ENCODE peak calls at places on chromosomes 7 and 10, in nine cellular contexts. One of them, this sample, is unnamed.
A peak's percentile ranks its signal among the peaks of the same experiment; 100 is the strongest.

GRCh38 chr7:140417456-140418155 is 13.7 kb downstream of the RAB19 start:
- ATAC-seq in PC-3: no peak
- ATAC-seq in activated CD8-positive, alpha-beta T cell treated with anti-CD3 and anti-CD28 coated beads for 36 hours: peak; percentile 62
- ATAC-seq in foreskin keratinocyte: no peak
- ATAC-seq in RWPE2: no peak
- ATAC-seq in left ventricle myocardium superior: no peak
- ATAC-seq in stimulated activated naive CD8-positive, alpha-beta T cell treated with anti-CD3 and anti-CD28 coated beads, Interleukin-15, Interleukin-2, amounts not matched to agents 100 U/mL and 50 U/mL, for 24 hours: no peak
- ATAC-seq in activated naive CD8-positive, alpha-beta T cell treated with anti-CD3 and anti-CD28 coated beads, Interleukin-2, amount 10 ng/mL, durations not matched to agents 7 days and 5 days: peak; percentile 91
- ATAC-seq in CD4-positive, CD25-positive, alpha-beta regulatory T cell: peak; percentile 68
- ATAC-seq in this sample: peak; percentile 20

GRCh38 chr10:33333260-33334169 is 952 bp downstream of the NRP1 start:
- ATAC-seq in RWPE2: no peak
- ATAC-seq in CD4-positive, CD25-positive, alpha-beta regulatory T cell: no peak
- ATAC-seq in foreskin keratinocyte: no peak
- ATAC-seq in activated naive CD8-positive, alpha-beta T cell treated with anti-CD3 and anti-CD28 coated beads, Interleukin-2, amount 10 ng/mL, durations not matched to agents 7 days and 5 days: peak; percentile 64
- ATAC-seq in stimulated activated naive CD8-positive, alpha-beta T cell treated with anti-CD3 and anti-CD28 coated beads, Interleukin-15, Interleukin-2, amounts not matched to agents 100 U/mL and 50 U/mL, for 24 hours: no peak
- ATAC-seq in PC-3: no peak
- ATAC-seq in activated CD8-positive, alpha-beta T cell treated with anti-CD3 and anti-CD28 coated beads for 36 hours: peak; percentile 55
- ATAC-seq in left ventricle myocardium superior: no peak
- ATAC-seq in this sample: no peak

GRCh38 chr10:86802709-86803108 is 46.3 kb downstream of the BMPR1A start:
- ATAC-seq in PC-3: no peak
- ATAC-seq in CD4-positive, CD25-positive, alpha-beta regulatory T cell: no peak
- ATAC-seq in RWPE2: no peak
- ATAC-seq in stimulated activated naive CD8-positive, alpha-beta T cell treated with anti-CD3 and anti-CD28 coated beads, Interleukin-15, Interleukin-2, amounts not matched to agents 100 U/mL and 50 U/mL, for 24 hours: no peak
- ATAC-seq in left ventricle myocardium superior: no peak
- ATAC-seq in foreskin keratinocyte: no peak
- ATAC-seq in activated CD8-positive, alpha-beta T cell treated with anti-CD3 and anti-CD28 coated beads for 36 hours: no peak
- ATAC-seq in activated naive CD8-positive, alpha-beta T cell treated with anti-CD3 and anti-CD28 coated beads, Interleukin-2, amount 10 ng/mL, durations not matched to agents 7 days and 5 days: no peak
- ATAC-seq in this sample: no peak

GRCh38 chr7:104943502-104944343 is 70.3 kb upstream of the KMT2E start:
- ATAC-seq in activated CD8-positive, alpha-beta T cell treated with anti-CD3 and anti-CD28 coated beads for 36 hours: peak; percentile 57
- ATAC-seq in PC-3: no peak
- ATAC-seq in foreskin keratinocyte: peak; percentile 5
- ATAC-seq in RWPE2: no peak
- ATAC-seq in left ventricle myocardium superior: peak; percentile 42
- ATAC-seq in CD4-positive, CD25-positive, alpha-beta regulatory T cell: peak; percentile 45
- ATAC-seq in activated naive CD8-positive, alpha-beta T cell treated with anti-CD3 and anti-CD28 coated beads, Interleukin-2, amount 10 ng/mL, durations not matched to agents 7 days and 5 days: peak; percentile 56
- ATAC-seq in stimulated activated naive CD8-positive, alpha-beta T cell treated with anti-CD3 and anti-CD28 coated beads, Interleukin-15, Interleukin-2, amounts not matched to agents 100 U/mL and 50 U/mL, for 24 hours: peak; percentile 72
- ATAC-seq in this sample: peak; percentile 71

GRCh38 chr10:119323085-119323670 is 115.8 kb downstream of the GRK5 start:
- ATAC-seq in PC-3: no peak
- ATAC-seq in activated naive CD8-positive, alpha-beta T cell treated with anti-CD3 and anti-CD28 coated beads, Interleukin-2, amount 10 ng/mL, durations not matched to agents 7 days and 5 days: no peak
- ATAC-seq in foreskin keratinocyte: no peak
- ATAC-seq in RWPE2: no peak
- ATAC-seq in CD4-positive, CD25-positive, alpha-beta regulatory T cell: no peak
- ATAC-seq in activated CD8-positive, alpha-beta T cell treated with anti-CD3 and anti-CD28 coated beads for 36 hours: no peak
- ATAC-seq in left ventricle myocardium superior: no peak
- ATAC-seq in stimulated activated naive CD8-positive, alpha-beta T cell treated with anti-CD3 and anti-CD28 coated beads, Interleukin-15, Interleukin-2, amounts not matched to agents 100 U/mL and 50 U/mL, for 24 hours: no peak
- ATAC-seq in this sample: no peak

GRCh38 chr7:22219739-22220493 is 137.0 kb downstream of the RAPGEF5 start:
- ATAC-seq in RWPE2: no peak
- ATAC-seq in foreskin keratinocyte: no peak
- ATAC-seq in activated naive CD8-positive, alpha-beta T cell treated with anti-CD3 and anti-CD28 coated beads, Interleukin-2, amount 10 ng/mL, durations not matched to agents 7 days and 5 days: no peak
- ATAC-seq in stimulated activated naive CD8-positive, alpha-beta T cell treated with anti-CD3 and anti-CD28 coated beads, Interleukin-15, Interleukin-2, amounts not matched to agents 100 U/mL and 50 U/mL, for 24 hours: no peak
- ATAC-seq in CD4-positive, CD25-positive, alpha-beta regulatory T cell: no peak
- ATAC-seq in PC-3: no peak
- ATAC-seq in left ventricle myocardium superior: peak; percentile 79
- ATAC-seq in activated CD8-positive, alpha-beta T cell treated with anti-CD3 and anti-CD28 coated beads for 36 hours: no peak
- ATAC-seq in this sample: no peak

GRCh38 chr10:127918570-127918969 is 11.7 kb downstream of the PTPRE start:
- ATAC-seq in PC-3: no peak
- ATAC-seq in RWPE2: no peak
- ATAC-seq in foreskin keratinocyte: no peak
- ATAC-seq in activated CD8-positive, alpha-beta T cell treated with anti-CD3 and anti-CD28 coated beads for 36 hours: no peak
- ATAC-seq in CD4-positive, CD25-positive, alpha-beta regulatory T cell: no peak
- ATAC-seq in left ventricle myocardium superior: no peak
- ATAC-seq in activated naive CD8-positive, alpha-beta T cell treated with anti-CD3 and anti-CD28 coated beads, Interleukin-2, amount 10 ng/mL, durations not matched to agents 7 days and 5 days: no peak
- ATAC-seq in stimulated activated naive CD8-positive, alpha-beta T cell treated with anti-CD3 and anti-CD28 coated beads, Interleukin-15, Interleukin-2, amounts not matched to agents 100 U/mL and 50 U/mL, for 24 hours: no peak
- ATAC-seq in this sample: no peak

GRCh38 chr7:14739496-14740185 is 162.9 kb downstream of the DGKB start:
- ATAC-seq in left ventricle myocardium superior: no peak
- ATAC-seq in PC-3: no peak
- ATAC-seq in CD4-positive, CD25-positive, alpha-beta regulatory T cell: no peak
- ATAC-seq in stimulated activated naive CD8-positive, alpha-beta T cell treated with anti-CD3 and anti-CD28 coated beads, Interleukin-15, Interleukin-2, amounts not matched to agents 100 U/mL and 50 U/mL, for 24 hours: no peak
- ATAC-seq in foreskin keratinocyte: no peak
- ATAC-seq in activated naive CD8-positive, alpha-beta T cell treated with anti-CD3 and anti-CD28 coated beads, Interleukin-2, amount 10 ng/mL, durations not matched to agents 7 days and 5 days: no peak
- ATAC-seq in activated CD8-positive, alpha-beta T cell treated with anti-CD3 and anti-CD28 coated beads for 36 hours: no peak
- ATAC-seq in RWPE2: no peak
- ATAC-seq in this sample: no peak

GRCh38 chr7:93060025-93060424 is 57.8 kb downstream of the SAMD9 start:
- ATAC-seq in CD4-positive, CD25-positive, alpha-beta regulatory T cell: no peak
- ATAC-seq in activated naive CD8-positive, alpha-beta T cell treated with anti-CD3 and anti-CD28 coated beads, Interleukin-2, amount 10 ng/mL, durations not matched to agents 7 days and 5 days: no peak
- ATAC-seq in stimulated activated naive CD8-positive, alpha-beta T cell treated with anti-CD3 and anti-CD28 coated beads, Interleukin-15, Interleukin-2, amounts not matched to agents 100 U/mL and 50 U/mL, for 24 hours: no peak
- ATAC-seq in left ventricle myocardium superior: no peak
- ATAC-seq in PC-3: no peak
- ATAC-seq in activated CD8-positive, alpha-beta T cell treated with anti-CD3 and anti-CD28 coated beads for 36 hours: no peak
- ATAC-seq in foreskin keratinocyte: no peak
- ATAC-seq in RWPE2: no peak
- ATAC-seq in this sample: no peak

GRCh38 chr10:96259884-96260511 is 11.4 kb downstream of the BLNK start:
- ATAC-seq in activated naive CD8-positive, alpha-beta T cell treated with anti-CD3 and anti-CD28 coated beads, Interleukin-2, amount 10 ng/mL, durations not matched to agents 7 days and 5 days: no peak
- ATAC-seq in activated CD8-positive, alpha-beta T cell treated with anti-CD3 and anti-CD28 coated beads for 36 hours: no peak
- ATAC-seq in stimulated activated naive CD8-positive, alpha-beta T cell treated with anti-CD3 and anti-CD28 coated beads, Interleukin-15, Interleukin-2, amounts not matched to agents 100 U/mL and 50 U/mL, for 24 hours: no peak
- ATAC-seq in CD4-positive, CD25-positive, alpha-beta regulatory T cell: no peak
- ATAC-seq in left ventricle myocardium superior: peak; percentile 83
- ATAC-seq in RWPE2: no peak
- ATAC-seq in PC-3: no peak
- ATAC-seq in foreskin keratinocyte: no peak
- ATAC-seq in this sample: no peak

GRCh38 chr7:7765422-7765821 is 47.0 kb upstream of the RPA3 start:
- ATAC-seq in RWPE2: peak; percentile 77
- ATAC-seq in PC-3: peak; percentile 58
- ATAC-seq in activated CD8-positive, alpha-beta T cell treated with anti-CD3 and anti-CD28 coated beads for 36 hours: no peak
- ATAC-seq in CD4-positive, CD25-positive, alpha-beta regulatory T cell: no peak
- ATAC-seq in activated naive CD8-positive, alpha-beta T cell treated with anti-CD3 and anti-CD28 coated beads, Interleukin-2, amount 10 ng/mL, durations not matched to agents 7 days and 5 days: no peak
- ATAC-seq in left ventricle myocardium superior: no peak
- ATAC-seq in stimulated activated naive CD8-positive, alpha-beta T cell treated with anti-CD3 and anti-CD28 coated beads, Interleukin-15, Interleukin-2, amounts not matched to agents 100 U/mL and 50 U/mL, for 24 hours: no peak
- ATAC-seq in foreskin keratinocyte: peak; percentile 50
- ATAC-seq in this sample: no peak

GRCh38 chr10:108789911-108790310 is 1133.4 kb downstream of the XPNPEP1 start:
- ATAC-seq in foreskin keratinocyte: peak; percentile 87
- ATAC-seq in left ventricle myocardium superior: no peak
- ATAC-seq in stimulated activated naive CD8-positive, alpha-beta T cell treated with anti-CD3 and anti-CD28 coated beads, Interleukin-15, Interleukin-2, amounts not matched to agents 100 U/mL and 50 U/mL, for 24 hours: no peak
- ATAC-seq in PC-3: peak; percentile 78
- ATAC-seq in CD4-positive, CD25-positive, alpha-beta regulatory T cell: no peak
- ATAC-seq in RWPE2: peak; percentile 95
- ATAC-seq in activated CD8-positive, alpha-beta T cell treated with anti-CD3 and anti-CD28 coated beads for 36 hours: no peak
- ATAC-seq in activated naive CD8-positive, alpha-beta T cell treated with anti-CD3 and anti-CD28 coated beads, Interleukin-2, amount 10 ng/mL, durations not matched to agents 7 days and 5 days: no peak
- ATAC-seq in this sample: peak; percentile 70

GRCh38 chr7:83588602-83589240 is 60.2 kb downstream of the SEMA3E start:
- ATAC-seq in RWPE2: peak; percentile 58
- ATAC-seq in left ventricle myocardium superior: no peak
- ATAC-seq in activated naive CD8-positive, alpha-beta T cell treated with anti-CD3 and anti-CD28 coated beads, Interleukin-2, amount 10 ng/mL, durations not matched to agents 7 days and 5 days: no peak
- ATAC-seq in stimulated activated naive CD8-positive, alpha-beta T cell treated with anti-CD3 and anti-CD28 coated beads, Interleukin-15, Interleukin-2, amounts not matched to agents 100 U/mL and 50 U/mL, for 24 hours: no peak
- ATAC-seq in PC-3: peak; percentile 98
- ATAC-seq in activated CD8-positive, alpha-beta T cell treated with anti-CD3 and anti-CD28 coated beads for 36 hours: no peak
- ATAC-seq in CD4-positive, CD25-positive, alpha-beta regulatory T cell: no peak
- ATAC-seq in foreskin keratinocyte: peak; percentile 12
- ATAC-seq in this sample: no peak

GRCh38 chr7:71682181-71682580 is 550.2 kb downstream of the GALNT17 start:
- ATAC-seq in activated naive CD8-positive, alpha-beta T cell treated with anti-CD3 and anti-CD28 coated beads, Interleukin-2, amount 10 ng/mL, durations not matched to agents 7 days and 5 days: no peak
- ATAC-seq in PC-3: no peak
- ATAC-seq in stimulated activated naive CD8-positive, alpha-beta T cell treated with anti-CD3 and anti-CD28 coated beads, Interleukin-15, Interleukin-2, amounts not matched to agents 100 U/mL and 50 U/mL, for 24 hours: no peak
- ATAC-seq in left ventricle myocardium superior: no peak
- ATAC-seq in CD4-positive, CD25-positive, alpha-beta regulatory T cell: no peak
- ATAC-seq in RWPE2: no peak
- ATAC-seq in foreskin keratinocyte: no peak
- ATAC-seq in activated CD8-positive, alpha-beta T cell treated with anti-CD3 and anti-CD28 coated beads for 36 hours: no peak
- ATAC-seq in this sample: no peak

GRCh38 chr7:127717502-127718125 is 65.6 kb downstream of the SND1 start:
- ATAC-seq in RWPE2: no peak
- ATAC-seq in PC-3: no peak
- ATAC-seq in CD4-positive, CD25-positive, alpha-beta regulatory T cell: no peak
- ATAC-seq in left ventricle myocardium superior: no peak
- ATAC-seq in stimulated activated naive CD8-positive, alpha-beta T cell treated with anti-CD3 and anti-CD28 coated beads, Interleukin-15, Interleukin-2, amounts not matched to agents 100 U/mL and 50 U/mL, for 24 hours: peak; percentile 92
- ATAC-seq in foreskin keratinocyte: peak; percentile 70
- ATAC-seq in activated naive CD8-positive, alpha-beta T cell treated with anti-CD3 and anti-CD28 coated beads, Interleukin-2, amount 10 ng/mL, durations not matched to agents 7 days and 5 days: no peak
- ATAC-seq in activated CD8-positive, alpha-beta T cell treated with anti-CD3 and anti-CD28 coated beads for 36 hours: peak; percentile 34
- ATAC-seq in this sample: no peak

GRCh38 chr7:80740778-80741545 is 102.5 kb downstream of the CD36 start:
- ATAC-seq in left ventricle myocardium superior: no peak
- ATAC-seq in activated naive CD8-positive, alpha-beta T cell treated with anti-CD3 and anti-CD28 coated beads, Interleukin-2, amount 10 ng/mL, durations not matched to agents 7 days and 5 days: no peak
- ATAC-seq in PC-3: peak; percentile 77
- ATAC-seq in RWPE2: peak; percentile 84
- ATAC-seq in activated CD8-positive, alpha-beta T cell treated with anti-CD3 and anti-CD28 coated beads for 36 hours: no peak
- ATAC-seq in foreskin keratinocyte: no peak
- ATAC-seq in stimulated activated naive CD8-positive, alpha-beta T cell treated with anti-CD3 and anti-CD28 coated beads, Interleukin-15, Interleukin-2, amounts not matched to agents 100 U/mL and 50 U/mL, for 24 hours: no peak
- ATAC-seq in CD4-positive, CD25-positive, alpha-beta regulatory T cell: no peak
- ATAC-seq in this sample: no peak

GRCh38 chr7:133230591-133231194 is 22.2 kb upstream of the EXOC4 start:
- ATAC-seq in foreskin keratinocyte: peak; percentile 53
- ATAC-seq in activated naive CD8-positive, alpha-beta T cell treated with anti-CD3 and anti-CD28 coated beads, Interleukin-2, amount 10 ng/mL, durations not matched to agents 7 days and 5 days: no peak
- ATAC-seq in CD4-positive, CD25-positive, alpha-beta regulatory T cell: no peak
- ATAC-seq in activated CD8-positive, alpha-beta T cell treated with anti-CD3 and anti-CD28 coated beads for 36 hours: no peak
- ATAC-seq in RWPE2: no peak
- ATAC-seq in left ventricle myocardium superior: peak; percentile 28
- ATAC-seq in stimulated activated naive CD8-positive, alpha-beta T cell treated with anti-CD3 and anti-CD28 coated beads, Interleukin-15, Interleukin-2, amounts not matched to agents 100 U/mL and 50 U/mL, for 24 hours: no peak
- ATAC-seq in PC-3: peak; percentile 45
- ATAC-seq in this sample: no peak

GRCh38 chr7:104023100-104023499 is 33.6 kb upstream of the RELN start:
- ATAC-seq in foreskin keratinocyte: no peak
- ATAC-seq in activated naive CD8-positive, alpha-beta T cell treated with anti-CD3 and anti-CD28 coated beads, Interleukin-2, amount 10 ng/mL, durations not matched to agents 7 days and 5 days: no peak
- ATAC-seq in activated CD8-positive, alpha-beta T cell treated with anti-CD3 and anti-CD28 coated beads for 36 hours: no peak
- ATAC-seq in left ventricle myocardium superior: no peak
- ATAC-seq in PC-3: no peak
- ATAC-seq in RWPE2: no peak
- ATAC-seq in CD4-positive, CD25-positive, alpha-beta regulatory T cell: no peak
- ATAC-seq in stimulated activated naive CD8-positive, alpha-beta T cell treated with anti-CD3 and anti-CD28 coated beads, Interleukin-15, Interleukin-2, amounts not matched to agents 100 U/mL and 50 U/mL, for 24 hours: no peak
- ATAC-seq in this sample: peak; percentile 42

GRCh38 chr10:5902511-5903274 is 12.7 kb downstream of the FBH1 start:
- ATAC-seq in foreskin keratinocyte: no peak
- ATAC-seq in left ventricle myocardium superior: peak; percentile 24
- ATAC-seq in activated naive CD8-positive, alpha-beta T cell treated with anti-CD3 and anti-CD28 coated beads, Interleukin-2, amount 10 ng/mL, durations not matched to agents 7 days and 5 days: no peak
- ATAC-seq in activated CD8-positive, alpha-beta T cell treated with anti-CD3 and anti-CD28 coated beads for 36 hours: no peak
- ATAC-seq in RWPE2: no peak
- ATAC-seq in PC-3: no peak
- ATAC-seq in stimulated activated naive CD8-positive, alpha-beta T cell treated with anti-CD3 and anti-CD28 coated beads, Interleukin-15, Interleukin-2, amounts not matched to agents 100 U/mL and 50 U/mL, for 24 hours: no peak
- ATAC-seq in CD4-positive, CD25-positive, alpha-beta regulatory T cell: no peak
- ATAC-seq in this sample: no peak

GRCh38 chr10:114779803-114780609 is 41.6 kb upstream of the FHIP2A start:
- ATAC-seq in PC-3: peak; percentile 94
- ATAC-seq in foreskin keratinocyte: peak; percentile 85
- ATAC-seq in activated naive CD8-positive, alpha-beta T cell treated with anti-CD3 and anti-CD28 coated beads, Interleukin-2, amount 10 ng/mL, durations not matched to agents 7 days and 5 days: no peak
- ATAC-seq in CD4-positive, CD25-positive, alpha-beta regulatory T cell: no peak
- ATAC-seq in RWPE2: peak; percentile 85
- ATAC-seq in left ventricle myocardium superior: no peak
- ATAC-seq in activated CD8-positive, alpha-beta T cell treated with anti-CD3 and anti-CD28 coated beads for 36 hours: no peak
- ATAC-seq in stimulated activated naive CD8-positive, alpha-beta T cell treated with anti-CD3 and anti-CD28 coated beads, Interleukin-15, Interleukin-2, amounts not matched to agents 100 U/mL and 50 U/mL, for 24 hours: no peak
- ATAC-seq in this sample: peak; percentile 66

GRCh38 chr7:17640730-17641377 is 299.4 kb downstream of the SNX13 start:
- ATAC-seq in stimulated activated naive CD8-positive, alpha-beta T cell treated with anti-CD3 and anti-CD28 coated beads, Interleukin-15, Interleukin-2, amounts not matched to agents 100 U/mL and 50 U/mL, for 24 hours: no peak
- ATAC-seq in activated naive CD8-positive, alpha-beta T cell treated with anti-CD3 and anti-CD28 coated beads, Interleukin-2, amount 10 ng/mL, durations not matched to agents 7 days and 5 days: no peak
- ATAC-seq in PC-3: no peak
- ATAC-seq in left ventricle myocardium superior: no peak
- ATAC-seq in activated CD8-positive, alpha-beta T cell treated with anti-CD3 and anti-CD28 coated beads for 36 hours: peak; percentile 51
- ATAC-seq in CD4-positive, CD25-positive, alpha-beta regulatory T cell: no peak
- ATAC-seq in foreskin keratinocyte: peak; percentile 34
- ATAC-seq in RWPE2: no peak
- ATAC-seq in this sample: no peak

GRCh38 chr10:123133511-123133910 is 2.3 kb upstream of the HMX3 start:
- ATAC-seq in RWPE2: no peak
- ATAC-seq in activated naive CD8-positive, alpha-beta T cell treated with anti-CD3 and anti-CD28 coated beads, Interleukin-2, amount 10 ng/mL, durations not matched to agents 7 days and 5 days: no peak
- ATAC-seq in activated CD8-positive, alpha-beta T cell treated with anti-CD3 and anti-CD28 coated beads for 36 hours: no peak
- ATAC-seq in stimulated activated naive CD8-positive, alpha-beta T cell treated with anti-CD3 and anti-CD28 coated beads, Interleukin-15, Interleukin-2, amounts not matched to agents 100 U/mL and 50 U/mL, for 24 hours: no peak
- ATAC-seq in CD4-positive, CD25-positive, alpha-beta regulatory T cell: no peak
- ATAC-seq in foreskin keratinocyte: no peak
- ATAC-seq in left ventricle myocardium superior: no peak
- ATAC-seq in PC-3: no peak
- ATAC-seq in this sample: no peak

GRCh38 chr7:6385110-6385792 is 62.5 kb downstream of the DAGLB start:
- ATAC-seq in stimulated activated naive CD8-positive, alpha-beta T cell treated with anti-CD3 and anti-CD28 coated beads, Interleukin-15, Interleukin-2, amounts not matched to agents 100 U/mL and 50 U/mL, for 24 hours: no peak
- ATAC-seq in left ventricle myocardium superior: peak; percentile 61
- ATAC-seq in foreskin keratinocyte: peak; percentile 93
- ATAC-seq in activated naive CD8-positive, alpha-beta T cell treated with anti-CD3 and anti-CD28 coated beads, Interleukin-2, amount 10 ng/mL, durations not matched to agents 7 days and 5 days: no peak
- ATAC-seq in CD4-positive, CD25-positive, alpha-beta regulatory T cell: no peak
- ATAC-seq in RWPE2: peak; percentile 92
- ATAC-seq in PC-3: peak; percentile 90
- ATAC-seq in activated CD8-positive, alpha-beta T cell treated with anti-CD3 and anti-CD28 coated beads for 36 hours: no peak
- ATAC-seq in this sample: no peak

GRCh38 chr7:128116740-128117139 is 85.5 kb upstream of the LRRC4 start:
- ATAC-seq in RWPE2: no peak
- ATAC-seq in activated CD8-positive, alpha-beta T cell treated with anti-CD3 and anti-CD28 coated beads for 36 hours: no peak
- ATAC-seq in CD4-positive, CD25-positive, alpha-beta regulatory T cell: no peak
- ATAC-seq in stimulated activated naive CD8-positive, alpha-beta T cell treated with anti-CD3 and anti-CD28 coated beads, Interleukin-15, Interleukin-2, amounts not matched to agents 100 U/mL and 50 U/mL, for 24 hours: no peak
- ATAC-seq in PC-3: no peak
- ATAC-seq in activated naive CD8-positive, alpha-beta T cell treated with anti-CD3 and anti-CD28 coated beads, Interleukin-2, amount 10 ng/mL, durations not matched to agents 7 days and 5 days: no peak
- ATAC-seq in left ventricle myocardium superior: no peak
- ATAC-seq in foreskin keratinocyte: no peak
- ATAC-seq in this sample: no peak

GRCh38 chr7:155458317-155459132 is 596 bp downstream of the EN2 start:
- ATAC-seq in PC-3: peak; percentile 6
- ATAC-seq in stimulated activated naive CD8-positive, alpha-beta T cell treated with anti-CD3 and anti-CD28 coated beads, Interleukin-15, Interleukin-2, amounts not matched to agents 100 U/mL and 50 U/mL, for 24 hours: no peak
- ATAC-seq in RWPE2: no peak
- ATAC-seq in CD4-positive, CD25-positive, alpha-beta regulatory T cell: no peak
- ATAC-seq in activated CD8-positive, alpha-beta T cell treated with anti-CD3 and anti-CD28 coated beads for 36 hours: no peak
- ATAC-seq in left ventricle myocardium superior: no peak
- ATAC-seq in foreskin keratinocyte: no peak
- ATAC-seq in activated naive CD8-positive, alpha-beta T cell treated with anti-CD3 and anti-CD28 coated beads, Interleukin-2, amount 10 ng/mL, durations not matched to agents 7 days and 5 days: no peak
- ATAC-seq in this sample: no peak